ENCODE peak calls at places on chromosomes 2 and 18, in nine cellular contexts. J, B, O, T, N, V, U, S and R are unnamed samples.
A peak's percentile ranks its signal among the peaks of the same experiment; 100 is the strongest.

GRCh38 chr18:10559566-10560456 is 34.0 kb downstream of the NAPG start:
- DNase-seq in B (no peak), O (no peak), J (no peak), T (peak; percentile 51), U (no peak), V (peak; percentile 28), N (no peak), S (no peak), R (no peak)

GRCh38 chr2:200305797-200306718 is at the start of gene SPATS2L:
- DNase-seq in T (peak; percentile 64), N (peak; percentile 69), U (peak; percentile 56), S (no peak), J (no peak), O (peak; percentile 81), B (peak; percentile 94), V (peak; percentile 86), R (peak; percentile 68)

GRCh38 chr2:203797363-203798111 is 70.0 kb upstream of the CTLA4 start:
- DNase-seq in J (no peak), O (no peak), U (no peak), V (peak; percentile 63), S (no peak), T (no peak), N (no peak), B (no peak), R (no peak)

GRCh38 chr2:24850944-24851343 is 57.7 kb downstream of the CENPO start:
- DNase-seq in N (no peak), S (no peak), J (no peak), U (no peak), V (no peak), T (no peak), O (no peak), B (no peak), R (no peak)

GRCh38 chr2:115573756-115574155 is 1131.3 kb downstream of the DPP10 start:
- DNase-seq in T (no peak), U (no peak), B (no peak), S (no peak), N (no peak), V (no peak), O (no peak), J (no peak), R (no peak)

GRCh38 chr2:170218456-170218855 is 40.5 kb downstream of the MYO3B start:
- DNase-seq in U (no peak), V (no peak), N (no peak), T (no peak), S (no peak), B (no peak), O (no peak), J (no peak), R (no peak)

GRCh38 chr18:51522821-51523220 is 325.3 kb upstream of the MEX3C start:
- DNase-seq in S (no peak), O (no peak), T (no peak), N (peak; percentile 7), B (no peak), U (no peak), J (peak; percentile 51), V (no peak), R (peak; percentile 95)

GRCh38 chr2:168375195-168375798 is 80.8 kb upstream of the CERS6 start:
- DNase-seq in N (no peak), V (no peak), B (no peak), S (no peak), O (no peak), U (no peak), J (no peak), T (no peak), R (no peak)

GRCh38 chr2:222318026-222318711 is 19.4 kb upstream of the PAX3 start:
- DNase-seq in J (peak; percentile 29), V (peak; percentile 52), O (peak; percentile 88), N (peak; percentile 78), B (peak; percentile 75), U (no peak), S (peak; percentile 35), T (peak; percentile 58), R (peak; percentile 46)

GRCh38 chr2:134075204-134075603 is 178.7 kb upstream of the MGAT5 start:
- DNase-seq in V (no peak), S (no peak), O (no peak), J (no peak), T (no peak), U (no peak), B (no peak), N (no peak), R (no peak)